ENCODE peak calls at places on chromosome 19, in ten cellular contexts. One of them, this sample, is unnamed.
A peak's percentile ranks its signal among the peaks of the same experiment; 100 is the strongest.

GRCh38 chr19:50414850-50415660 is 3.7 kb upstream of the SPIB start:
- DNase-seq in SJCRH30: no peak
- DNase-seq in left lung: peak; percentile 96
- DNase-seq in OCI-LY7: peak; percentile 89
- DNase-seq in aorta: peak; percentile 85
- DNase-seq in fibroblast of lung: peak; percentile 39
- DNase-seq in cardiac muscle cell: peak; percentile 82
- DNase-seq in CD4-positive, alpha-beta memory T cell: peak; percentile 66
- DNase-seq in pancreas: peak; percentile 94
- DNase-seq in CD8-positive, alpha-beta memory T cell: peak; percentile 51
- DNase-seq in this sample: peak; percentile 68

GRCh38 chr19:47417746-47418594 is 1.4 kb downstream of the MEIS3 start:
- DNase-seq in left lung: no peak
- DNase-seq in cardiac muscle cell: no peak
- DNase-seq in SJCRH30: no peak
- DNase-seq in aorta: no peak
- DNase-seq in OCI-LY7: no peak
- DNase-seq in CD4-positive, alpha-beta memory T cell: no peak
- DNase-seq in CD8-positive, alpha-beta memory T cell: no peak
- DNase-seq in pancreas: no peak
- DNase-seq in fibroblast of lung: no peak
- DNase-seq in this sample: peak; percentile 44

GRCh38 chr19:51887522-51888498 is at the start of gene ZNF577:
- DNase-seq in SJCRH30: peak; percentile 90
- DNase-seq in CD4-positive, alpha-beta memory T cell: peak; percentile 70
- DNase-seq in cardiac muscle cell: peak; percentile 91
- DNase-seq in left lung: peak; percentile 88
- DNase-seq in fibroblast of lung: peak; percentile 95
- DNase-seq in aorta: peak; percentile 94
- DNase-seq in CD8-positive, alpha-beta memory T cell: peak; percentile 73
- DNase-seq in OCI-LY7: no peak
- DNase-seq in pancreas: peak; percentile 93
- DNase-seq in this sample: peak; percentile 92

GRCh38 chr19:47485210-47485609 is 1.2 kb upstream of the KPTN start:
- DNase-seq in cardiac muscle cell: no peak
- DNase-seq in aorta: no peak
- DNase-seq in left lung: no peak
- DNase-seq in SJCRH30: no peak
- DNase-seq in CD4-positive, alpha-beta memory T cell: no peak
- DNase-seq in OCI-LY7: peak; percentile 85
- DNase-seq in fibroblast of lung: no peak
- DNase-seq in CD8-positive, alpha-beta memory T cell: no peak
- DNase-seq in pancreas: no peak
- DNase-seq in this sample: no peak

GRCh38 chr19:58582985-58583384 is 9.8 kb upstream of the MZF1 start:
- DNase-seq in OCI-LY7: no peak
- DNase-seq in SJCRH30: no peak
- DNase-seq in cardiac muscle cell: no peak
- DNase-seq in CD8-positive, alpha-beta memory T cell: no peak
- DNase-seq in CD4-positive, alpha-beta memory T cell: no peak
- DNase-seq in fibroblast of lung: no peak
- DNase-seq in aorta: no peak
- DNase-seq in left lung: no peak
- DNase-seq in pancreas: peak; percentile 30
- DNase-seq in this sample: no peak

GRCh38 chr19:40416918-40417713 is 3.9 kb upstream of the PRX start:
- DNase-seq in fibroblast of lung: no peak
- DNase-seq in pancreas: no peak
- DNase-seq in left lung: peak; percentile 81
- DNase-seq in cardiac muscle cell: no peak
- DNase-seq in SJCRH30: peak; percentile 85
- DNase-seq in CD4-positive, alpha-beta memory T cell: no peak
- DNase-seq in CD8-positive, alpha-beta memory T cell: no peak
- DNase-seq in aorta: peak; percentile 79
- DNase-seq in OCI-LY7: peak; percentile 39
- DNase-seq in this sample: no peak

GRCh38 chr19:13946414-13946813 is 5.9 kb upstream of the DCAF15 start:
- DNase-seq in CD8-positive, alpha-beta memory T cell: no peak
- DNase-seq in SJCRH30: no peak
- DNase-seq in aorta: no peak
- DNase-seq in cardiac muscle cell: no peak
- DNase-seq in fibroblast of lung: no peak
- DNase-seq in pancreas: no peak
- DNase-seq in left lung: no peak
- DNase-seq in OCI-LY7: no peak
- DNase-seq in CD4-positive, alpha-beta memory T cell: no peak
- DNase-seq in this sample: no peak

GRCh38 chr19:42253245-42254082 is 1.5 kb downstream of the ERF start:
- DNase-seq in CD4-positive, alpha-beta memory T cell: peak; percentile 67
- DNase-seq in CD8-positive, alpha-beta memory T cell: peak; percentile 61
- DNase-seq in SJCRH30: peak; percentile 64
- DNase-seq in OCI-LY7: peak; percentile 62
- DNase-seq in fibroblast of lung: peak; percentile 43
- DNase-seq in left lung: peak; percentile 92
- DNase-seq in cardiac muscle cell: peak; percentile 75
- DNase-seq in aorta: peak; percentile 76
- DNase-seq in pancreas: peak; percentile 84
- DNase-seq in this sample: peak; percentile 72

GRCh38 chr19:58395979-58396627 is 647 bp downstream of the RNF225 start:
- DNase-seq in aorta: peak; percentile 44
- DNase-seq in fibroblast of lung: no peak
- DNase-seq in cardiac muscle cell: no peak
- DNase-seq in CD8-positive, alpha-beta memory T cell: no peak
- DNase-seq in left lung: no peak
- DNase-seq in OCI-LY7: no peak
- DNase-seq in CD4-positive, alpha-beta memory T cell: no peak
- DNase-seq in SJCRH30: no peak
- DNase-seq in pancreas: peak; percentile 63
- DNase-seq in this sample: no peak

GRCh38 chr19:4981681-4981958 is 12.7 kb downstream of the KDM4B start:
- DNase-seq in pancreas: no peak
- DNase-seq in CD4-positive, alpha-beta memory T cell: no peak
- DNase-seq in CD8-positive, alpha-beta memory T cell: no peak
- DNase-seq in aorta: no peak
- DNase-seq in cardiac muscle cell: no peak
- DNase-seq in left lung: no peak
- DNase-seq in fibroblast of lung: no peak
- DNase-seq in SJCRH30: no peak
- DNase-seq in OCI-LY7: peak; percentile 28
- DNase-seq in this sample: no peak

GRCh38 chr19:52739576-52739975 is 4.7 kb upstream of the ZNF611 start:
- DNase-seq in fibroblast of lung: no peak
- DNase-seq in aorta: no peak
- DNase-seq in OCI-LY7: no peak
- DNase-seq in cardiac muscle cell: no peak
- DNase-seq in left lung: no peak
- DNase-seq in SJCRH30: no peak
- DNase-seq in pancreas: no peak
- DNase-seq in CD8-positive, alpha-beta memory T cell: no peak
- DNase-seq in CD4-positive, alpha-beta memory T cell: no peak
- DNase-seq in this sample: no peak

GRCh38 chr19:50357178-50358100 is 8.0 kb downstream of the NAPSA start:
- DNase-seq in cardiac muscle cell: peak; percentile 69
- DNase-seq in aorta: peak; percentile 86
- DNase-seq in OCI-LY7: peak; percentile 73
- DNase-seq in CD8-positive, alpha-beta memory T cell: peak; percentile 84
- DNase-seq in pancreas: peak; percentile 86
- DNase-seq in fibroblast of lung: peak; percentile 47
- DNase-seq in left lung: peak; percentile 90
- DNase-seq in CD4-positive, alpha-beta memory T cell: peak; percentile 90
- DNase-seq in SJCRH30: peak; percentile 85
- DNase-seq in this sample: peak; percentile 84

GRCh38 chr19:30160426-30160825 is 211.8 kb upstream of the ZNF536 start:
- DNase-seq in CD8-positive, alpha-beta memory T cell: no peak
- DNase-seq in OCI-LY7: no peak
- DNase-seq in CD4-positive, alpha-beta memory T cell: no peak
- DNase-seq in left lung: no peak
- DNase-seq in SJCRH30: no peak
- DNase-seq in pancreas: no peak
- DNase-seq in aorta: no peak
- DNase-seq in cardiac muscle cell: no peak
- DNase-seq in fibroblast of lung: no peak
- DNase-seq in this sample: no peak

GRCh38 chr19:5338661-5339469 is 1.7 kb downstream of the PTPRS start:
- DNase-seq in CD8-positive, alpha-beta memory T cell: no peak
- DNase-seq in fibroblast of lung: no peak
- DNase-seq in CD4-positive, alpha-beta memory T cell: no peak
- DNase-seq in left lung: no peak
- DNase-seq in cardiac muscle cell: peak; percentile 73
- DNase-seq in pancreas: no peak
- DNase-seq in aorta: no peak
- DNase-seq in OCI-LY7: no peak
- DNase-seq in SJCRH30: no peak
- DNase-seq in this sample: no peak

GRCh38 chr19:49336482-49337266 is 1.5 kb downstream of the CD37 start:
- DNase-seq in left lung: no peak
- DNase-seq in CD4-positive, alpha-beta memory T cell: no peak
- DNase-seq in CD8-positive, alpha-beta memory T cell: no peak
- DNase-seq in aorta: peak; percentile 43
- DNase-seq in pancreas: peak; percentile 51
- DNase-seq in SJCRH30: no peak
- DNase-seq in cardiac muscle cell: no peak
- DNase-seq in fibroblast of lung: no peak
- DNase-seq in OCI-LY7: no peak
- DNase-seq in this sample: no peak

GRCh38 chr19:32257326-32258073 is 87.9 kb upstream of the ZNF507 start:
- DNase-seq in fibroblast of lung: no peak
- DNase-seq in aorta: no peak
- DNase-seq in pancreas: no peak
- DNase-seq in left lung: no peak
- DNase-seq in CD4-positive, alpha-beta memory T cell: no peak
- DNase-seq in OCI-LY7: no peak
- DNase-seq in SJCRH30: no peak
- DNase-seq in cardiac muscle cell: no peak
- DNase-seq in CD8-positive, alpha-beta memory T cell: no peak
- DNase-seq in this sample: no peak

GRCh38 chr19:19381007-19381926 is 24.2 kb upstream of the GATAD2A start:
- DNase-seq in left lung: no peak
- DNase-seq in aorta: no peak
- DNase-seq in CD8-positive, alpha-beta memory T cell: no peak
- DNase-seq in pancreas: no peak
- DNase-seq in OCI-LY7: peak; percentile 77
- DNase-seq in CD4-positive, alpha-beta memory T cell: no peak
- DNase-seq in fibroblast of lung: no peak
- DNase-seq in SJCRH30: no peak
- DNase-seq in cardiac muscle cell: no peak
- DNase-seq in this sample: no peak
- H3K4me1 ChIP-seq in left lung: peaks cover 59% of the 10 kb centered on the region
- H3K4me1 ChIP-seq in aorta: no peaks in the 10 kb centered on the region
- H3K4me1 ChIP-seq in CD8-positive, alpha-beta memory T cell: peaks cover 8% of the 10 kb centered on the region
- H3K4me1 ChIP-seq in pancreas: peaks cover 5% of the 10 kb centered on the region
- H3K4me1 ChIP-seq in OCI-LY7: peaks cover 35% of the 10 kb centered on the region
- H3K4me1 ChIP-seq in CD4-positive, alpha-beta memory T cell: peaks cover 8% of the 10 kb centered on the region
- H3K4me1 ChIP-seq in fibroblast of lung: peaks cover 3% of the 10 kb centered on the region
- H3K4me1 ChIP-seq in SJCRH30: peaks cover 2% of the 10 kb centered on the region
- H3K4me1 ChIP-seq in cardiac muscle cell: peaks cover 14% of the 10 kb centered on the region
- H3K4me1 ChIP-seq in this sample: peaks cover 12% of the 10 kb centered on the region

DNA sequence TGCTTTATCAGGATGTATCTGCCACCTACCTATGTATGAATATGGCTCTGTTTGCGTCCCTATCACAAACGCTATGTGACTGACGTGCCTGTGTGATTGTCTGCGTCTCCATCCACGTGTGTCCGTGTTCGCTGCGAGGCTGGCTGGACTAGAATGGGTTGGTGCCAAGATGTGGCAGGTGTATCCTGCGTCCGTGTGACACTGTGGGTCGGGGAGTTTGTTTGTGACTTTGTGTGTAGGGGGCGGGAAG is 6.7 kb upstream of the HOOK2 start:
- DNase-seq in OCI-LY7: no peak
- DNase-seq in SJCRH30: no peak
- DNase-seq in CD4-positive, alpha-beta memory T cell: no peak
- DNase-seq in pancreas: no peak
- DNase-seq in left lung: no peak
- DNase-seq in aorta: no peak
- DNase-seq in fibroblast of lung: no peak
- DNase-seq in cardiac muscle cell: no peak
- DNase-seq in CD8-positive, alpha-beta memory T cell: peak; percentile 98
- DNase-seq in this sample: no peak
- H3K4me1 ChIP-seq in OCI-LY7: peaks cover 78% of the 10 kb centered on the region
- H3K4me1 ChIP-seq in SJCRH30: peaks cover 43% of the 10 kb centered on the region
- H3K4me1 ChIP-seq in CD4-positive, alpha-beta memory T cell: peaks cover 74% of the 10 kb centered on the region
- H3K4me1 ChIP-seq in pancreas: peaks cover 21% of the 10 kb centered on the region
- H3K4me1 ChIP-seq in left lung: peaks cover 92% of the 10 kb centered on the region
- H3K4me1 ChIP-seq in aorta: no peaks in the 10 kb centered on the region
- H3K4me1 ChIP-seq in fibroblast of lung: peaks cover 48% of the 10 kb centered on the region
- H3K4me1 ChIP-seq in cardiac muscle cell: peaks cover 24% of the 10 kb centered on the region
- H3K4me1 ChIP-seq in CD8-positive, alpha-beta memory T cell: peaks cover 70% of the 10 kb centered on the region
- H3K4me1 ChIP-seq in this sample: peaks cover 58% of the 10 kb centered on the region

DNA sequence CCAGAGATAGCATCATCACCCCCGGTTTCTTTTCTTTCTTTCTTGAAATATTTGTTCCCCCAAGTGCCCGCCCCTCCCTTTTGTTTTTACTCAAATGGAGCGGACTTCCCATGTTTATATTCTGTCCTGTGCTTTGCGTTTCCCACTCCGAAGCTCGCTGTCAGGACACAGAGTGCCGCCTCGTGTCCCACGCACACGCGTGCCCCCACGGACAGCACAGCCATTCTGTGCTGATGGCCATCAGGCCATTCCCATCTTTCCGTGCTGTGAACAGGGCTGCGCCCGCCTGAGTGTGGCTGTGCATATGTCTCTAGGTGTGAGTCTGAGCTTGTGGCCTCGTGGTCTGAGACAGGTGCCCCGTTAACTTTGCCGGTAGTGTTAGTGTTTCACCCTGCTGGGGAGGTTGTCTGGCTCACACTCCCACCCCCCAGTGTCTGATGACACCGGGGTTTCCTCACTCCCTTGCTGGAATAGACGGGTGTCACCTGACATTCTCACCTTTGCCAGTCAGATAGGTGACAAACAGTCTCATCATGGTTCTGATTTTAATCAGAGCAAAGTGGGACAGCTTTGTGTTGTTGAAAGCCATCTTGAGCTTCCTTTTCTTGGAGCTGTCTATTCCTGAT is 6.9 kb downstream of the PAK4 start:
- DNase-seq in SJCRH30: no peak
- DNase-seq in fibroblast of lung: no peak
- DNase-seq in CD8-positive, alpha-beta memory T cell: no peak
- DNase-seq in OCI-LY7: no peak
- DNase-seq in cardiac muscle cell: no peak
- DNase-seq in pancreas: no peak
- DNase-seq in aorta: no peak
- DNase-seq in left lung: peak; percentile 75
- DNase-seq in CD4-positive, alpha-beta memory T cell: no peak
- DNase-seq in this sample: no peak
- H3K4me1 ChIP-seq in SJCRH30: peaks cover 24% of the 10 kb centered on the region
- H3K4me1 ChIP-seq in fibroblast of lung: peaks cover 7% of the 10 kb centered on the region
- H3K4me1 ChIP-seq in CD8-positive, alpha-beta memory T cell: no peaks in the 10 kb centered on the region
- H3K4me1 ChIP-seq in OCI-LY7: peaks cover 3% of the 10 kb centered on the region
- H3K4me1 ChIP-seq in cardiac muscle cell: peaks cover 26% of the 10 kb centered on the region
- H3K4me1 ChIP-seq in pancreas: peaks cover 26% of the 10 kb centered on the region
- H3K4me1 ChIP-seq in aorta: no peaks in the 10 kb centered on the region
- H3K4me1 ChIP-seq in left lung: peaks cover 85% of the 10 kb centered on the region
- H3K4me1 ChIP-seq in CD4-positive, alpha-beta memory T cell: no peaks in the 10 kb centered on the region
- H3K4me1 ChIP-seq in this sample: peaks cover 23% of the 10 kb centered on the region

GRCh38 chr19:1167687-1168561 is 6.1 kb downstream of the SBNO2 start:
- DNase-seq in CD8-positive, alpha-beta memory T cell: no peak
- DNase-seq in CD4-positive, alpha-beta memory T cell: no peak
- DNase-seq in aorta: no peak
- DNase-seq in fibroblast of lung: no peak
- DNase-seq in left lung: peak; percentile 76
- DNase-seq in SJCRH30: no peak
- DNase-seq in OCI-LY7: no peak
- DNase-seq in pancreas: no peak
- DNase-seq in cardiac muscle cell: no peak
- DNase-seq in this sample: no peak
- H3K4me1 ChIP-seq in CD8-positive, alpha-beta memory T cell: no peaks in the 10 kb centered on the region
- H3K4me1 ChIP-seq in CD4-positive, alpha-beta memory T cell: peaks cover 32% of the 10 kb centered on the region
- H3K4me1 ChIP-seq in aorta: no peaks in the 10 kb centered on the region
- H3K4me1 ChIP-seq in fibroblast of lung: peaks cover 28% of the 10 kb centered on the region
- H3K4me1 ChIP-seq in left lung: peaks cover 84% of the 10 kb centered on the region
- H3K4me1 ChIP-seq in SJCRH30: peaks cover 14% of the 10 kb centered on the region
- H3K4me1 ChIP-seq in OCI-LY7: peaks cover 8% of the 10 kb centered on the region
- H3K4me1 ChIP-seq in pancreas: no peaks in the 10 kb centered on the region
- H3K4me1 ChIP-seq in cardiac muscle cell: peaks cover 20% of the 10 kb centered on the region
- H3K4me1 ChIP-seq in this sample: peaks cover 67% of the 10 kb centered on the region